ENCODE peak calls at places on chromosome 16, in four cellular contexts. One of them, this sample, is unnamed.

GRCh38 chr16:81401035-81401950 is 43.3 kb upstream of the CMIP start:
- DNase-seq in K562: peak; percentile 64
- DNase-seq in A549: peak; percentile 97
- DNase-seq in WTC11: no peak
- DNase-seq in this sample: peak; percentile 12

GRCh38 chr16:22681881-22682291 is 132.1 kb upstream of the HS3ST2 start:
- DNase-seq in K562: no peak
- DNase-seq in A549: no peak
- DNase-seq in WTC11: no peak
- DNase-seq in this sample: no peak

GRCh38 chr16:12260647-12261262 is 284.2 kb downstream of the SNX29 start:
- DNase-seq in K562: peak; percentile 73
- DNase-seq in A549: peak; percentile 71
- DNase-seq in WTC11: peak; percentile 62
- DNase-seq in this sample: peak; percentile 94

GRCh38 chr16:75218256-75219076 is at the start of gene CTRB1:
- DNase-seq in K562: no peak
- DNase-seq in A549: no peak
- DNase-seq in WTC11: no peak
- DNase-seq in this sample: no peak

GRCh38 chr16:85809645-85810044 is 10.2 kb downstream of the COX4I1 start:
- DNase-seq in K562: no peak
- DNase-seq in A549: no peak
- DNase-seq in WTC11: no peak
- DNase-seq in this sample: no peak

GRCh38 chr16:14002416-14002815 is 68.7 kb upstream of the MRTFB start:
- DNase-seq in K562: no peak
- DNase-seq in A549: no peak
- DNase-seq in WTC11: no peak
- DNase-seq in this sample: no peak

GRCh38 chr16:12387786-12388185 is 411.3 kb downstream of the SNX29 start:
- DNase-seq in K562: no peak
- DNase-seq in A549: no peak
- DNase-seq in WTC11: no peak
- DNase-seq in this sample: no peak

GRCh38 chr16:2954647-2955381 is 9.3 kb upstream of the KREMEN2 start:
- DNase-seq in K562: peak; percentile 36
- DNase-seq in A549: no peak
- DNase-seq in WTC11: no peak
- DNase-seq in this sample: no peak

GRCh38 chr16:75494696-75495601 is at the start of gene CHST6:
- DNase-seq in K562: peak; percentile 78
- DNase-seq in A549: peak; percentile 17
- DNase-seq in WTC11: peak; percentile 82
- DNase-seq in this sample: peak; percentile 52

GRCh38 chr16:17452931-17453330 is 17.8 kb downstream of the XYLT1 start:
- DNase-seq in K562: no peak
- DNase-seq in A549: no peak
- DNase-seq in WTC11: no peak
- DNase-seq in this sample: no peak

GRCh38 chr16:30946671-30947532 is 2.0 kb upstream of the ORAI3 start:
- DNase-seq in K562: no peak
- DNase-seq in A549: no peak
- DNase-seq in WTC11: no peak
- DNase-seq in this sample: no peak

GRCh38 chr16:11632455-11632921 is 35.8 kb upstream of the SNN start:
- DNase-seq in K562: no peak
- DNase-seq in A549: no peak
- DNase-seq in WTC11: no peak
- DNase-seq in this sample: peak; percentile 63

GRCh38 chr16:50578147-50578546 is 30.0 kb downstream of the NKD1 start:
- DNase-seq in K562: no peak
- DNase-seq in A549: no peak
- DNase-seq in WTC11: no peak
- DNase-seq in this sample: no peak

GRCh38 chr16:23544436-23544835 is 12.7 kb downstream of the EARS2 start:
- DNase-seq in K562: no peak
- DNase-seq in A549: no peak
- DNase-seq in WTC11: no peak
- DNase-seq in this sample: no peak

GRCh38 chr16:88957887-88958577 is 19.0 kb downstream of the CBFA2T3 start:
- DNase-seq in K562: no peak
- DNase-seq in A549: no peak
- DNase-seq in WTC11: no peak
- DNase-seq in this sample: no peak

GRCh38 chr16:13781579-13782338 is 138.2 kb upstream of the ERCC4 start:
- DNase-seq in K562: no peak
- DNase-seq in A549: no peak
- DNase-seq in WTC11: no peak
- DNase-seq in this sample: no peak

GRCh38 chr16:17360810-17361209 is 110.0 kb downstream of the XYLT1 start:
- DNase-seq in K562: no peak
- DNase-seq in A549: no peak
- DNase-seq in WTC11: no peak
- DNase-seq in this sample: no peak

DNA sequence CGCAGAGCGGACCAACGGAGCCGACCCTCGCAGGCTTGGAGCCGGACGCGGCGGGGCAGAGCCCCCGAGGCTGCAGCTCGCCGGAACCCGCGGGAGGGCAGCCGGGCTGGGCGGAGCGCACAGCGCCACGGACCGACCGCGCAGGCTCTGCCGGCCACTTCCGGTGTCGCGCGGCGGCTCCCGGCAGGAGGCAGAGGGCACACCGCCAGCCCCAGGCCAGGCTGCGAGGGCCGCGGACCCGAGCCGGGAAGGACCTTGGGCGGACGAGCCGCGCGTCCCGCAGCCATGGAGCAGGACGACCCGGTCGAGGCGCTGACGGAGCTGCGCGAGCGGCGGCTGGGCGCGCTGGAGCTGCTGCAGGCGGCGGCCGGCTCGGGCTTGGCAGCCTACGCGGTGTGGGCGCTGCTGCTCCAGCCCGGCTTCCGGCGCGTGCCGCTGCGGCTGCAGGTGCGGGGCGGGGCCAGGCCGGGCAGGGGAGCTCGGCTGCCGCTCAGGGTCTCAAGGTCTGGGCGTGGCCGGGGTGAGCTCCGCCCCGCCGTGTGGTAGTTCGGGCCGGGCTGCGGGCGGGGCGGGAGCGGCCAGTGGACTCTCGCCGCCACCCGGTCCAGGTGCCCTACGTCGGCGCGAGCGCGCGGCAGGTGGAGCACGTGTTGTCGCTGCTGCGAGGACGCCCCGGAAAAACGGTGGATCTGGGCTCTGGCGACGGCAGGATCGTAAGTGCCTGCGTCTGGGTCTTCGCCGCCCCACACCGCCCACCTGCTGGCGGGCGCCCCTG is at the start of gene ANTKMT:
- DNase-seq in K562: peak; percentile 89
- DNase-seq in A549: peak; percentile 88
- DNase-seq in WTC11: peak; percentile 97
- DNase-seq in this sample: peak; percentile 80
- TF ChIP-seq ESRRA in K562: peak; percentile 88
- TF ChIP-seq ESRRA in A549: no peak
- TF ChIP-seq ESRRA in WTC11: peak; percentile 96
- TF ChIP-seq ESRRA in this sample: peak; percentile 38

GRCh38 chr16:69169051-69169450 is 17.9 kb upstream of the SNTB2 start:
- DNase-seq in K562: no peak
- DNase-seq in A549: no peak
- DNase-seq in WTC11: no peak
- DNase-seq in this sample: no peak

GRCh38 chr16:69166946-69167930 is 19.7 kb upstream of the SNTB2 start:
- DNase-seq in K562: no peak
- DNase-seq in A549: no peak
- DNase-seq in WTC11: no peak
- DNase-seq in this sample: no peak

GRCh38 chr16:69169607-69170352 is 17.2 kb upstream of the SNTB2 start:
- DNase-seq in K562: no peak
- DNase-seq in A549: no peak
- DNase-seq in WTC11: no peak
- DNase-seq in this sample: no peak

GRCh38 chr16:69165584-69165983 is 21.4 kb upstream of the SNTB2 start:
- DNase-seq in K562: no peak
- DNase-seq in A549: no peak
- DNase-seq in WTC11: no peak
- DNase-seq in this sample: no peak

DNA sequence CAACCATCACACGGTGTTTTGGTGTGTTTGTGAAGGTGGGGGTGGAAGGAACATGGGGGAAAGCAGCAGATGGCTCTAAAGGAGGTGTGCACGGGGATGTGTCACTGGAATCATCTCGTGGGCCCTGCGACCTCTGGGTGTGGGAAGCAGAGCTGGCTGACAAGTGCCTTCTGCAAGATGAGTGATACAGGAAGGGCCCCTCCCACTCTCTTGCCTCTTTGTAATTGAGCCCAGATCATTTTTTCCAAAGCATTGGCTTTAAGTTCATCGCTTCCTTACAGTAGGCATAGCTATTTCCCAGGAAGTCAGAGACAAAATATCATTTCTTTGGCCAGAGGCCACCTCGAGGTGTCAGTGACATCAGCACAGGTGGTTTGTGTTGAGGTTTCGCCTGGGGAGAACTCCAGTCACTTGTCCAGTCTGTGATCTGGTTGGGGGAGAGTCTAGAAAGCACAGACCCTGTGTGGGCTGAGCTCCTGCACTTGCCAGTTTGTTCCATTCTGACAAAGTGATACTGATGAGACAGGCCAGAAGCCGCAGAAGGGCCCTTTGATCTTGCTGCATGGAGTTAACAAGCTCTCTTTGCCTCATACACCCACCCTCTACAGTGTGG is 20.6 kb upstream of the SNTB2 start:
- DNase-seq in K562: peak; percentile 29
- DNase-seq in A549: no peak
- DNase-seq in WTC11: no peak
- DNase-seq in this sample: no peak
- TF ChIP-seq ESRRA in K562: no peak
- TF ChIP-seq ESRRA in A549: no peak
- TF ChIP-seq ESRRA in WTC11: no peak
- TF ChIP-seq ESRRA in this sample: no peak

GRCh38 chr16:27704252-27704651 is 154.3 kb downstream of the KATNIP start:
- DNase-seq in K562: no peak
- DNase-seq in A549: no peak
- DNase-seq in WTC11: no peak
- DNase-seq in this sample: no peak

GRCh38 chr16:27706156-27706705 is 156.3 kb downstream of the KATNIP start:
- DNase-seq in K562: no peak
- DNase-seq in A549: no peak
- DNase-seq in WTC11: no peak
- DNase-seq in this sample: no peak

GRCh38 chr16:27701381-27701780 is 151.4 kb downstream of the KATNIP start:
- DNase-seq in K562: no peak
- DNase-seq in A549: no peak
- DNase-seq in WTC11: no peak
- DNase-seq in this sample: no peak

GRCh38 chr16:27703121-27703520 is 153.2 kb downstream of the KATNIP start:
- DNase-seq in K562: no peak
- DNase-seq in A549: no peak
- DNase-seq in WTC11: no peak
- DNase-seq in this sample: no peak

GRCh38 chr16:27703545-27703944 is 153.6 kb downstream of the KATNIP start:
- DNase-seq in K562: no peak
- DNase-seq in A549: no peak
- DNase-seq in WTC11: no peak
- DNase-seq in this sample: no peak
- TF ChIP-seq ESRRA in K562: no peak
- TF ChIP-seq ESRRA in A549: no peak
- TF ChIP-seq ESRRA in WTC11: no peak
- TF ChIP-seq ESRRA in this sample: no peak

DNA sequence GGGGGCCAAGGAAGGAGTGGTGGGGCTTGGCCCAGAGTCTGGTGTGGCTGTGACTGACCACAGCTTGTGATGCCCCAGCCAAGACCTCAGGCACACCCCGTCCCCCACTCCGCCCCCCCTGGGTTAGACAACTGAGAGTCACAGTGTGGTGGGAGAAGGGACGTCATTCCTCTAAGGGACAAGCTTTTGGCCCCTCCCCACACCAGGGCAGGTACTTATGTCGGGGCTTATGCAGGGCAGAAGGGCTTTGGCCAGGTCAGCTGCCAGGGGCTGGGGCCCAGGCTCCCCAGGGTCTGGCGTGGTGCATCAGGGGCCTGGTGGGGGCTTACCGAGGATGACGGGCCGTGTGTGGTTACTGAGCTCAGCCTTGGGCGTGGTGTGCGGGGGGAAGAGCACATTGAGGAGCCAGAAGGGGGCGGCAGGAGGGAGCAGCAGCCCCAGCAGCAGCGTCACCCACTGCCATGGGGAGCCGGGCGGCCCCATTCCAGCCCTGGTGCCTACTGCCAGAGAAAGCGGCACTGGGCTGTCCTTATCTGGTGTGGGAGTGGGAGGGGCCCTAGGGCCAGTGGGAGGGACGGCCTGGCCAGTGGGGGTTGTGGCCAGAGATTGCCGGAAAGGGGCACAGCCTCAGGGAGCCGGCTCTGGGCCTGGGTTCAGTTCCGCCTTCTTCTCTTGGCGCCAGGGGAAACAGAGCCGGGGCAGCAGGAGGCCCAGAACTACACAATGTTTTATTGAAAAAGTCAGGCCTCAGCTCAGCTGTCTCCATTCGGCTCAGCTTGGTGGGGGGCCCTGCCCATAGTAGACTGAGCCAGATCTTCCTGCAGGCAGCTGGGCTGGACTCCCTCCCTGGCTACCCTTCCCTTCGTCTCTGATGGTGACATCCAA is at the start of gene LCAT:
- DNase-seq in K562: peak; percentile 56
- DNase-seq in A549: no peak
- DNase-seq in WTC11: no peak
- DNase-seq in this sample: peak; percentile 78
- TF ChIP-seq ESRRA in K562: no peak
- TF ChIP-seq ESRRA in A549: no peak
- TF ChIP-seq ESRRA in WTC11: no peak
- TF ChIP-seq ESRRA in this sample: no peak

GRCh38 chr16:84741351-84741791 is 41.6 kb downstream of the USP10 start:
- DNase-seq in K562: no peak
- DNase-seq in A549: no peak
- DNase-seq in WTC11: no peak
- DNase-seq in this sample: no peak
- TF ChIP-seq ESRRA in K562: no peak
- TF ChIP-seq ESRRA in A549: no peak
- TF ChIP-seq ESRRA in WTC11: no peak
- TF ChIP-seq ESRRA in this sample: no peak

This sample was measured in HepG2.